ENCODE peak calls at places on chromosome 16, in seven cellular contexts. X, N, R, L, K, J and P are unnamed samples.

GRCh38 chr16:8776193-8776592 is 21.2 kb downstream of the TMEM186 start:
- DNase-seq in L (no peak), J (no peak), R (no peak), X (no peak), K (no peak), N (no peak), P (no peak)

GRCh38 chr16:80564394-80564793 is 23.6 kb downstream of the DYNLRB2 start:
- DNase-seq in X (no peak), J (no peak), L (no peak), N (no peak), K (peak; percentile 15), R (no peak), P (no peak)

GRCh38 chr16:67844441-67844840 is 2.3 kb upstream of the NUTF2 start:
- DNase-seq in J (no peak), R (no peak), L (peak; percentile 39), N (no peak), K (no peak), X (peak; percentile 58), P (no peak)

GRCh38 chr16:84753412-84754325 is 53.9 kb downstream of the USP10 start:
- DNase-seq in K (no peak), X (no peak), R (no peak), J (no peak), L (no peak), N (no peak), P (no peak)

GRCh38 chr16:11833951-11834695 is 17.2 kb downstream of the RSL1D1 start:
- DNase-seq in L (peak; percentile 46), X (peak; percentile 94), K (no peak), R (no peak), J (no peak), N (no peak), P (no peak)

GRCh38 chr16:68480084-68480995 is 32.0 kb upstream of the SMPD3 start:
- DNase-seq in K (no peak), N (no peak), X (no peak), J (no peak), R (no peak), L (no peak), P (no peak)

GRCh38 chr16:24986512-24987303 is 28.5 kb downstream of the ARHGAP17 start:
- DNase-seq in J (no peak), R (no peak), X (peak; percentile 91), L (peak; percentile 69), N (no peak), K (no peak), P (no peak)

GRCh38 chr16:4385066-4385788 is 13.6 kb downstream of the VASN start:
- DNase-seq in J (no peak), R (no peak), K (no peak), L (no peak), X (no peak), N (no peak), P (no peak)

GRCh38 chr16:50485232-50485631 is 63.0 kb upstream of the NKD1 start:
- DNase-seq in R (no peak), L (no peak), J (no peak), N (no peak), K (no peak), X (no peak), P (no peak)

GRCh38 chr16:81738831-81739496 is 40.1 kb upstream of the PLCG2 start:
- DNase-seq in X (no peak), K (no peak), N (no peak), L (no peak), J (no peak), R (no peak), P (peak; percentile 91)

GRCh38 chr16:1989209-1989825 is 453 bp upstream of the SYNGR3 start:
- DNase-seq in X (no peak), K (no peak), L (no peak), J (no peak), R (no peak), N (no peak), P (no peak)

GRCh38 chr16:13906426-13907089 is 13.4 kb upstream of the ERCC4 start:
- DNase-seq in X (no peak), L (no peak), J (no peak), N (no peak), K (no peak), R (no peak), P (no peak)

GRCh38 chr16:10565167-10565566 is 15.2 kb downstream of the EMP2 start:
- DNase-seq in X (peak; percentile 34), L (no peak), J (no peak), N (no peak), R (no peak), K (no peak), P (no peak)

GRCh38 chr16:63289834-63290460 is 1253.7 kb upstream of the CDH8 start:
- DNase-seq in J (no peak), L (peak; percentile 2), R (no peak), X (peak; percentile 8), K (no peak), N (no peak), P (peak; percentile 50)

GRCh38 chr16:21338537-21339268 is 60.6 kb upstream of the CRYM start:
- DNase-seq in N (no peak), L (no peak), R (no peak), J (no peak), K (no peak), X (no peak), P (no peak)

GRCh38 chr16:29760567-29761279 is 14.9 kb upstream of the C16orf54 start:
- DNase-seq in R (no peak), N (no peak), J (no peak), L (no peak), X (no peak), K (no peak), P (no peak)

GRCh38 chr16:66516808-66517585 is 32.9 kb downstream of the TK2 start:
- DNase-seq in R (peak; percentile 76), N (no peak), L (peak; percentile 98), X (peak; percentile 99), K (peak; percentile 31), J (peak; percentile 83), P (peak; percentile 99)

GRCh38 chr16:77234611-77235010 is 35.4 kb downstream of the SYCE1L start:
- DNase-seq in R (no peak), K (no peak), N (no peak), X (peak; percentile 18), J (no peak), L (no peak), P (no peak)

GRCh38 chr16:49463529-49463928 is 89.9 kb downstream of the C16orf78 start:
- DNase-seq in J (peak; percentile 94), R (peak; percentile 62), L (no peak), N (no peak), K (peak; percentile 88), X (no peak), P (no peak)

GRCh38 chr16:49952386-49952785 is 72.6 kb upstream of the CNEP1R1 start:
- DNase-seq in L (no peak), N (no peak), K (no peak), J (no peak), R (no peak), X (peak; percentile 35), P (peak; percentile 8)